ENCODE peak calls at places on chromosomes 2 and 18, in six cellular contexts. U is upper lobe of right lung; J is mesothelial cell of epicardium; X is bronchial epithelial cell; Q is CD8-positive, alpha-beta T cell; Y is MCF 10A. D is an unnamed sample.

GRCh38 chr2:42043789-42044394 is 3.9 kb upstream of the PKDCC start:
- DNase-seq in X (no peak), Q (no peak), U (no peak), J (no peak), Y (no peak), D (no peak)

GRCh38 chr2:236677368-236677767 is 107.7 kb downstream of the ACKR3 start:
- DNase-seq in J (no peak), Y (no peak), Q (no peak), X (no peak), U (no peak), D (no peak)

GRCh38 chr2:159010340-159010739 is 41.9 kb downstream of the TANC1 start:
- DNase-seq in Q (no peak), Y (no peak), J (no peak), U (no peak), X (peak), D (peak)

GRCh38 chr2:7060602-7061435 is 143.6 kb downstream of the RNF144A start:
- DNase-seq in Q (no peak), U (no peak), Y (no peak), X (no peak), J (no peak), D (no peak)

GRCh38 chr2:203824057-203824456 is 43.5 kb upstream of the CTLA4 start:
- DNase-seq in Y (no peak), U (no peak), X (no peak), Q (no peak), J (no peak), D (no peak)

GRCh38 chr2:198100323-198100722 is 295.9 kb downstream of the PLCL1 start:
- DNase-seq in U (no peak), J (no peak), Y (peak), Q (no peak), X (peak), D (no peak)

GRCh38 chr2:159124441-159124911 is 156.0 kb downstream of the TANC1 start:
- DNase-seq in J (no peak), Y (peak), Q (peak), U (no peak), X (peak), D (peak)

GRCh38 chr2:56230171-56230570 is 46.4 kb downstream of the CCDC85A start:
- DNase-seq in U (no peak), Y (peak), J (no peak), X (peak), Q (no peak), D (peak)

GRCh38 chr18:62718268-62718800 is 3.0 kb downstream of the PHLPP1 start:
- DNase-seq in Y (no peak), U (no peak), X (no peak), J (no peak), Q (no peak), D (no peak)

GRCh38 chr2:43174368-43175186 is 51.8 kb downstream of the ZFP36L2 start:
- DNase-seq in Y (no peak), Q (peak), U (no peak), X (no peak), J (no peak), D (no peak)

GRCh38 chr2:65128297-65129190 is 1.4 kb downstream of the RAB1A start:
- DNase-seq in U (no peak), X (peak), Q (no peak), J (no peak), Y (peak), D (peak)

GRCh38 chr2:64989982-64990614 is 899 bp downstream of the SLC1A4 start:
- DNase-seq in U (no peak), X (no peak), Q (no peak), J (no peak), Y (no peak), D (no peak)

GRCh38 chr2:233353769-233354499 is at the start of gene DGKD:
- DNase-seq in Y (peak), J (peak), U (peak), Q (peak), X (no peak), D (peak)

GRCh38 chr2:168805615-168806014 is 3.2 kb downstream of the NOSTRIN start:
- DNase-seq in J (no peak), U (no peak), Q (no peak), X (no peak), Y (no peak), D (no peak)

GRCh38 chr2:211611061-211611518 is 927.5 kb downstream of the ERBB4 start:
- DNase-seq in U (no peak), Y (no peak), X (no peak), J (no peak), Q (no peak), D (no peak)

GRCh38 chr2:54578668-54579045 is 122.5 kb downstream of the SPTBN1 start:
- DNase-seq in X (no peak), U (no peak), Y (no peak), J (no peak), Q (no peak), D (no peak)

GRCh38 chr18:54608008-54608642 is 17.1 kb downstream of the DYNAP start:
- DNase-seq in Q (no peak), Y (peak), J (no peak), X (peak), U (no peak), D (peak)

GRCh38 chr2:223165423-223166214 is 113.6 kb downstream of the KCNE4 start:
- DNase-seq in Q (no peak), X (no peak), U (no peak), J (no peak), Y (no peak), D (no peak)

GRCh38 chr2:7709907-7710306 is 792.7 kb downstream of the RNF144A start:
- DNase-seq in U (no peak), Q (no peak), Y (peak), J (no peak), X (peak), D (peak)

GRCh38 chr2:68506170-68506569 is 38.8 kb downstream of the APLF start:
- DNase-seq in X (no peak), Y (no peak), J (no peak), U (no peak), Q (no peak), D (no peak)

GRCh38 chr2:37827455-37827854 is 97.6 kb upstream of the RMDN2 start:
- DNase-seq in Q (no peak), U (no peak), J (no peak), Y (no peak), X (no peak), D (no peak)

GRCh38 chr2:27955762-27956161 is 65.2 kb downstream of the BABAM2 start:
- DNase-seq in X (peak), Y (peak), Q (no peak), J (no peak), U (no peak), D (no peak)

GRCh38 chr2:27537287-27537686 is 40.6 kb downstream of the GCKR start:
- DNase-seq in J (no peak), Q (no peak), X (no peak), Y (no peak), U (no peak), D (no peak)

GRCh38 chr2:118047273-118047898 is 33.5 kb upstream of the CCDC93 start:
- DNase-seq in Y (peak), Q (no peak), U (no peak), J (no peak), X (peak), D (no peak)

GRCh38 chr2:46258937-46259781 is 38.0 kb upstream of the EPAS1 start:
- DNase-seq in X (no peak), J (no peak), Y (no peak), Q (no peak), U (no peak), D (no peak)

GRCh38 chr18:2338601-2339000 is 232.7 kb downstream of the METTL4 start:
- DNase-seq in X (no peak), U (no peak), J (no peak), Y (no peak), Q (no peak), D (no peak)

GRCh38 chr2:134468776-134469175 is 214.9 kb downstream of the MGAT5 start:
- DNase-seq in Y (no peak), X (no peak), Q (no peak), U (no peak), J (peak), D (no peak)

GRCh38 chr18:21146016-21146415 is 34.4 kb upstream of the ROCK1 start:
- DNase-seq in X (no peak), Q (no peak), Y (no peak), U (no peak), J (no peak), D (no peak)

GRCh38 chr2:107285621-107286303 is 399.8 kb upstream of the ST6GAL2 start:
- DNase-seq in Q (no peak), Y (no peak), J (no peak), U (no peak), X (no peak), D (no peak)

GRCh38 chr2:29113891-29114321 is 1.3 kb upstream of the CLIP4 start:
- DNase-seq in Q (no peak), U (peak), J (no peak), Y (peak), X (peak), D (peak)

DNA sequence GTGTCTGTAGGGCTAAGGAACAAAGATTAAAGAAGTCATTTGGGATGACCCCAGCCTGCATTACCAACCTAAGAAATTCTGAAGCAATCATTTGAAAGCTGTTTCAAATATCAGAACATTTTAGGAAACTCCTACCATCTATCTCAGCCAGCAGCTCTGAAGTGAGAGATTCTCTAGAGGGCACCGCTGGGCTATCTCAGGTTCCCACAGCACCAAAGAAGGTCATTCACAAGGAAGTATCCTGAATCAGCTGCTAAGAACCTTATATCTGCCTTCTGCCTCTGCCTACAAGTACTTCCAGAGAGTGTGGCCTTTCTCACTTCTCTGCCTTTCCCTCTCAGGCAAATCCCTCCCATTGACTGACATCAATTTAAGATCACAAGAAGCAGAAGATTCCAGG is 13.4 kb upstream of the EVA1A start:
- DNase-seq in Y (peak), X (peak), U (no peak), Q (no peak), J (no peak), D (no peak)
- TF ChIP-seq CTCF in Y (peak), X (no peak), U (no peak), Q (no peak), J (no peak), D (peak)

DNA sequence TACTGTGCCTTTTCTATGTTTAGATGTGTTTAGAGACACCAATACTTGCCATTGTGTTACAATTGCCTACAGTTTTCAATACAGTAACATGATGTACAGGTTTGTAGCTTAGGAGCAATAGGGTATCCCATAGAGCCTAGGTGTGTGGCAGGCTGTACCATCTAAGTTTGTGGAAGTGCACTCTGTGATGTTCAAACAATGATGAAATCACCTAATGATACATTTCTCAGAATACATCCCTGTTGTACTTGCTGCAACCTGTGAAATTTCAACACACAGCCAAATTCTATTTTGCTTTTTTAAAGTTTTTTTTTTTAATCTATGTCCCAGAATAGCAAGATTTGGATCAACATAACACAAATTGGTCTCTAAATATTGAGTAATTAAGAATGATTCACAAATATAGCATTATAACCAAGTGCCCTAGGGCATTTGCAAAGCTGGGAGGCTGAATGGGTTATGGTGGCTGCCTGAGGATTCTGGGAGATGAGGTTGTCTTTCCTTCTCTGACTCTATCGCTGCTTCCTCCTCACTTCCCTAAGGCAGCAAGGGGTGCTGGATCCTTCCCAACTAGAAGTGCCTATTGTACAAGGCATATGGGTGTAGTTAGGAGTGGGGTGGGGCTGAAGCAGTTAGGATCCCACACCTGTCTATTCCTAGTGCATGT is 78.3 kb downstream of the SKA1 start:
- DNase-seq in J (no peak), Y (peak), X (peak), Q (no peak), U (no peak), D (peak)
- TF ChIP-seq CTCF in J (no peak), Y (no peak), X (no peak), Q (no peak), U (no peak), D (no peak)

DNA sequence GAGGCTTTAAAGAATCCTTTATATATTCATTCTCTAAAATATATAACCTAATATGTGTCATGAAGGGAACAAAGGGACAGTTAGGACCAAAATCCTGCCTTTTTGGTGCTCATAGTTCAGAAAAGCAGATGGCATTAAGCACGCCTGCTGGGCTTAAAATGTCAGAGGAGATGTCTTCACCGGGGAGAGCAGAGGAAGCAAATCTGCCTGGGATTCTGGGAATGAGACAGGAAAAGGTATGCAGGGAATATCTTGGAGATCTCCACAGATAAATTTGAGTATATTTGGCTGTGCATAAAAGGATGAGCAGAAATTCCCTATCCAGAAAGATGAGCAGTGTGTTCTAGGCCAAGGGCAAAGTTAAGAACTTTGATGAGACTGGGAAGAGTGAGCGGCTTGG is 45.5 kb downstream of the FSHR start:
- DNase-seq in U (no peak), Y (no peak), X (no peak), J (no peak), Q (no peak), D (no peak)
- TF ChIP-seq CTCF in U (no peak), Y (no peak), X (no peak), J (no peak), Q (no peak), D (no peak)

DNA sequence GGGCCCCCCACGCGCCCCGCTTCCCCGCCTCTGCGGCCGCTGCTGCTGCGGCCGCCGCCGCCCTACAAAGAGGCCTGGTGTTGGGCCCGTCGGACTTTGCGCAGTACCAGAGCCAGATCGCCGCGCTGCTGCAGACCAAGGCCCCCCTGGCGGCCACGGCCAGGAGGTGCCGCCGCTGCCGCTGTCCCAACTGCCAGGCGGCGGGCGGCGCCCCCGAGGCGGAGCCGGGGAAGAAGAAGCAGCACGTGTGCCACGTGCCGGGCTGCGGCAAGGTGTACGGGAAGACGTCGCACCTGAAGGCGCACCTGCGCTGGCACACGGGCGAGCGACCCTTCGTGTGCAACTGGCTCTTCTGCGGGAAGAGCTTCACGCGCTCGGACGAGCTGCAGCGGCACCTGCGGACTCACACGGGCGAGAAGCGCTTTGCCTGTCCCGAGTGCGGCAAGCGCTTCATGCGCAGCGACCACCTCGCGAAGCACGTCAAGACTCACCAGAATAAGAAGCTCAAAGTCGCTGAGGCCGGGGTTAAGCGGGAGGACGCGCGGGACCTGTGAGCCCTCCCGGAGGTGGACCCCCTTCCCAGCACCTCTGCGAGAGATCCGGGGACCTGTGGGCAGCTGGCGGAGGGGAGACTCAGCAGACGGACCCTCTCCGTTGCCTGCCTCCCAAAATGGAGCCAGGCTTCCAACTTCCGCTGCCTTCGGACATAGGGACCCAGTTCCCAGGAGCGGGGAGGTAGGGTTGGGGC is 1.9 kb downstream of the SP5 start:
- DNase-seq in X (no peak), U (peak), J (peak), Y (no peak), Q (no peak), D (no peak)
- TF ChIP-seq CTCF in X (peak), U (peak), J (peak), Y (no peak), Q (peak), D (peak)

DNA sequence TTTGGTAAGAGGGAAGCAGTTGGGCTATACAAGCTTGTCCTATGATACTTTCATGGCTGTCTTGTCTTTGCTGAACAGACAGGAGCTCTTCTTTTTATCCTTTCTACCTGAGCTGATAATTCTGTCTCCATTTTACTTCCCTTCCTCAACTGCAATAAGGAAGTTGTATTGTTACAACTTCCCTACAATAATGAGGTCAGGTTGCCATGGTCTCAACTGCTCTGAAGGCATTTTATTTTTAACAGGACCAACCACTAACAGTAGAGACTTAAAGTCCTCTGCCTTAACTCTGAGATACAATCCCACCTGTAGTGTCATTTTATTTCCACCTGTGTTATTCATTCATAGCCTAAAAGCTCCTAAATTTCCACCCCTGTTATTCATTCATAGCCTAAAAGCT is 118.6 kb upstream of the PGAP1 start:
- DNase-seq in X (no peak), U (no peak), Q (no peak), J (no peak), Y (no peak), D (no peak)
- TF ChIP-seq CTCF in X (no peak), U (no peak), Q (no peak), J (no peak), Y (no peak), D (no peak)

DNA sequence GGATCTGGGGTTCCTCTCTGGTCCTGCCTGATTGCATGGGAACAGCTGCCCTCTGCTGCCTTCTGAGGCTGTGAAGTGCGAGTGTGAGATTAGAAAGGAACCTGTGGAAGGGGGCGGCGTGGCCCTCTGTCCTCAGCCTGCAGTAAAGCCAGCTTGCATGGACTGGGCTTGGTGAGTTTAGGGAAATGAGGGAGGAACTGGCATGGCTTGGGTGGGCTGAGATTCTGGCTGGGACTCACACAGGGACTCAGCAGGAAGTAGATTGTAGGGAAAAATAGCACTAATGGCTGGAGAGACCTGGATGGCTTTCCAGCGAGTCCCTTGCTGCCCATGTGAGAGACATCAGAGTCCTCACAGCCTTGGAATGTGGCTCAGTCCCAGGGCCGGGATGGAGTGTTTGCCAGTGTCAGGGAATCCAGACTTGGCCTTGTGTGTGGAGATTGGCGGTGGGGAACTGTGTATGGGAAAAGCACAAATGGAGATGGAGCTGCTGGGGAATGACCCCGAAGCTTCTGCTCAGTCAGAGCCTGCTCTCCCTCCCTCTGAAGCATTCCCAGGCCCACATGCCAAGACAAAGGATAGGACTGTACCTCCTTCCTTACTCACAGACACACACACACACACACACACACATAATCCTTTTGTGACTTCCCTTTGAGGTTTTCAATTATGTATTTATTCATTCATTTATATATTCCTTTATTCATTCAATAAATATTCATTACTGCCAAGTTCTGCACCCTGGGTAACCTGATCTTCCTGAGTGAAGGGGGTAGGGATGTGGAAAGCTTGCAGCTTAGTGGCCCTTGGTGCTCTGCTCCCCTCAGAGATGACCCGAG is 115.4 kb downstream of the ACAA2 start:
- DNase-seq in U (no peak), Y (no peak), Q (no peak), J (no peak), X (peak), D (no peak)
- TF ChIP-seq CTCF in U (no peak), Y (no peak), Q (no peak), J (no peak), X (no peak), D (peak)

DNA sequence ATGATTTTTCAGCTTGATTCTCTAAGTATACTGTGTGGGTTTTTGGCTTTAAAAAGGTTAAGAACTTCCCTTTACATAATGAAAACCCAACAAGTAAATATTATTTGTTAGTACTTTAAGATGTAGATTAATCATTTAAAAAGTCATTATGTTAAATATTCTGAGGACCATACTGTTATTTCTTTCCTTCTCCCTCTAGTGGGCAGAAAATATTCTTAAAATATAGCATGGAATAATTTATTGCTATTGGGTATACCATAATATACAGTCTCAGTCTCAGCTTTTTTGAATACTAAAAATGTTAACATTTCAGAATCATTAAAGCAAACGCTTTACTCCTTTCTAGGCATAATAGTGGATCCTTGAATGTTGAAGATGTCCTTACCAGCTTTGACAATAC is 28.1 kb downstream of the CAMKMT start:
- DNase-seq in U (no peak), X (no peak), Y (no peak), J (no peak), Q (no peak), D (no peak)
- TF ChIP-seq CTCF in U (peak), X (no peak), Y (no peak), J (peak), Q (peak), D (peak)

D was measured in foreskin keratinocyte.